ENCODE peak calls at places on chromosomes 6 and 20, in five cellular contexts. One of them, this sample, is unnamed.

GRCh38 chr6:109349419-109349987 is 32.8 kb downstream of the CD164 start:
- DNase-seq in breast epithelium: no peak
- DNase-seq in suprapubic skin: no peak
- DNase-seq in stomach: peak; percentile 73
- DNase-seq in Panc1: no peak
- DNase-seq in this sample: no peak

GRCh38 chr6:134519456-134519855 is 201.5 kb upstream of the SGK1 start:
- DNase-seq in Panc1: no peak
- DNase-seq in stomach: no peak
- DNase-seq in breast epithelium: no peak
- DNase-seq in suprapubic skin: no peak
- DNase-seq in this sample: no peak

GRCh38 chr20:57435498-57436222 is 44.5 kb downstream of the RBM38 start:
- DNase-seq in suprapubic skin: peak; percentile 83
- DNase-seq in stomach: peak; percentile 82
- DNase-seq in breast epithelium: peak; percentile 97
- DNase-seq in Panc1: no peak
- DNase-seq in this sample: no peak

GRCh38 chr6:84643778-84644177 is 120.6 kb downstream of the TBX18 start:
- DNase-seq in breast epithelium: no peak
- DNase-seq in stomach: no peak
- DNase-seq in suprapubic skin: no peak
- DNase-seq in Panc1: no peak
- DNase-seq in this sample: no peak

GRCh38 chr6:95145457-95145856 is 431.9 kb upstream of the MANEA start:
- DNase-seq in suprapubic skin: no peak
- DNase-seq in Panc1: no peak
- DNase-seq in breast epithelium: no peak
- DNase-seq in stomach: no peak
- DNase-seq in this sample: no peak

GRCh38 chr6:24969343-24969860 is 33.6 kb upstream of the RIPOR2 start:
- DNase-seq in breast epithelium: no peak
- DNase-seq in suprapubic skin: no peak
- DNase-seq in stomach: no peak
- DNase-seq in Panc1: no peak
- DNase-seq in this sample: no peak

GRCh38 chr20:44784688-44785087 is 25.7 kb downstream of the RIMS4 start:
- DNase-seq in breast epithelium: no peak
- DNase-seq in Panc1: no peak
- DNase-seq in suprapubic skin: no peak
- DNase-seq in stomach: no peak
- DNase-seq in this sample: no peak

GRCh38 chr6:43250992-43251373 is 7.7 kb downstream of the TTBK1 start:
- DNase-seq in stomach: no peak
- DNase-seq in suprapubic skin: no peak
- DNase-seq in breast epithelium: no peak
- DNase-seq in Panc1: no peak
- DNase-seq in this sample: no peak

GRCh38 chr6:14734416-14735340 is 511.2 kb upstream of the JARID2 start:
- DNase-seq in breast epithelium: no peak
- DNase-seq in suprapubic skin: no peak
- DNase-seq in Panc1: no peak
- DNase-seq in stomach: no peak
- DNase-seq in this sample: no peak

GRCh38 chr20:35893942-35894341 is 60.4 kb downstream of the SCAND1 start:
- DNase-seq in stomach: no peak
- DNase-seq in breast epithelium: no peak
- DNase-seq in Panc1: no peak
- DNase-seq in suprapubic skin: no peak
- DNase-seq in this sample: no peak

GRCh38 chr6:113170454-113170853 is 686.7 kb upstream of the MARCKS start:
- DNase-seq in stomach: no peak
- DNase-seq in suprapubic skin: no peak
- DNase-seq in Panc1: no peak
- DNase-seq in breast epithelium: no peak
- DNase-seq in this sample: no peak

GRCh38 chr6:73339340-73339739 is 14.7 kb downstream of the DPPA5 start:
- DNase-seq in suprapubic skin: no peak
- DNase-seq in Panc1: no peak
- DNase-seq in stomach: no peak
- DNase-seq in breast epithelium: no peak
- DNase-seq in this sample: no peak

GRCh38 chr20:50577175-50578018 is 67.2 kb downstream of the PTPN1 start:
- DNase-seq in suprapubic skin: no peak
- DNase-seq in Panc1: no peak
- DNase-seq in breast epithelium: peak; percentile 88
- DNase-seq in stomach: peak; percentile 86
- DNase-seq in this sample: no peak

GRCh38 chr6:142635130-142635529 is 309.8 kb downstream of the HIVEP2 start:
- DNase-seq in breast epithelium: no peak
- DNase-seq in suprapubic skin: no peak
- DNase-seq in stomach: no peak
- DNase-seq in Panc1: no peak
- DNase-seq in this sample: no peak

GRCh38 chr20:60137657-60138245 is 179.5 kb downstream of the CDH26 start:
- DNase-seq in suprapubic skin: no peak
- DNase-seq in Panc1: no peak
- DNase-seq in breast epithelium: no peak
- DNase-seq in stomach: no peak
- DNase-seq in this sample: no peak
- TF ChIP-seq CTCF in suprapubic skin: peak; percentile 37
- TF ChIP-seq CTCF in Panc1: peak; percentile 69
- TF ChIP-seq CTCF in breast epithelium: no peak
- TF ChIP-seq CTCF in stomach: no peak
- TF ChIP-seq CTCF in this sample: no peak

GRCh38 chr6:33392168-33392947 is 735 bp downstream of the KIFC1 start:
- DNase-seq in breast epithelium: no peak
- DNase-seq in stomach: no peak
- DNase-seq in Panc1: no peak
- DNase-seq in suprapubic skin: no peak
- DNase-seq in this sample: no peak

GRCh38 chr6:33390173-33390572 is 1.4 kb upstream of the KIFC1 start:
- DNase-seq in stomach: no peak
- DNase-seq in suprapubic skin: no peak
- DNase-seq in Panc1: no peak
- DNase-seq in breast epithelium: no peak
- DNase-seq in this sample: no peak

GRCh38 chr6:33392979-33393378 is 1.4 kb downstream of the KIFC1 start:
- DNase-seq in stomach: no peak
- DNase-seq in Panc1: no peak
- DNase-seq in suprapubic skin: no peak
- DNase-seq in breast epithelium: no peak
- DNase-seq in this sample: no peak

GRCh38 chr6:33390767-33391277 is 801 bp upstream of the KIFC1 start:
- DNase-seq in suprapubic skin: no peak
- DNase-seq in breast epithelium: no peak
- DNase-seq in stomach: no peak
- DNase-seq in Panc1: no peak
- DNase-seq in this sample: no peak

DNA sequence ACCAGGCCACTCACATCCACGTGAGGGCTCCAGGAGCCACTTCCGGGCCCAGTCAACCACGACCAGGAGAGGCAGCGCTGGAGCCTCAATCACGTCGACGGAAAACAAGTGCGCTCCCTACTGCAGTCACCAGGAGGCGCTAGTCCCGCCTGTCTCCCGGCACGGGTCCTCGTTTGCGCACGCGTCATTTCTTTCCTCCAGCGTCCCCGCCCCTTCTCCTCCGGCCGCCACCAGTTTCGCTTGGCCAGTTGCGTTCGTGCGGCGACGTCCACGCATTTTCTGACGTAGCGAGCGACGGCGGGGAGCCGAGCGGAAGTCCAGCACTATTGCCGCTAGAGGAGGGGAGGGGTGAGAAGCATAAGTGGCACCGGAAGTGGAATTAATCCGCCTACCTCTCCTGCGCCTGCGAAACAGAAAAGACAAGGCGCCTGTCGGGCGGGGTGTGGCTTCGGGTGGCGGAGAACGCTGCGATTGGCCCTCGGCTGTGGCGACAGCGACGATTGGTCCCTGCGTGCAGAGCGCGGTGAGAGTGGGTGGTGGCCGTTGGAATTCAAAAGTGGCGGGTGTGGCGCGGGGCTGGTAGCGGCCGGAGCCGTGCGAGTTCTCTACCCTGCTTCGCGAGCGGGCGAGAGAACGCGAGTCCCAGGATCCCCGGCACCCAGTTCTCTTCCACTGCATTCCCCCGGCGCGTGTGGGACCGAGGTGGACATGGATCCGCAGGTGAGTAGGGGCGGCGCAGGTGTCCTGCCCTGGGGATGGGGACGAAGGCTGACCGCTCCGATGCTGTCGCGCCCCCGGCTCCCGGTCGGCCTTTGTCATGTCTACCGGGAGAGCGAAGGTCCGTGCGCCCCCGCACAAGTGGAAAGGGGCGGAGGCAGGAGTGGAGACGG is at the start of gene KIFC1:
- DNase-seq in stomach: peak; percentile 99
- DNase-seq in Panc1: peak; percentile 98
- DNase-seq in breast epithelium: peak; percentile 100
- DNase-seq in suprapubic skin: peak; percentile 100
- DNase-seq in this sample: peak; percentile 100
- TF ChIP-seq POLR2AphosphoS5 in stomach: peak; percentile 96
- TF ChIP-seq POLR2AphosphoS5 in Panc1: peak; percentile 44
- TF ChIP-seq POLR2AphosphoS5 in breast epithelium: peak; percentile 93
- TF ChIP-seq POLR2AphosphoS5 in suprapubic skin: peak; percentile 97
- TF ChIP-seq POLR2AphosphoS5 in this sample: peak; percentile 92

GRCh38 chr6:31161216-31162126 is 3.1 kb downstream of the TCF19 start:
- DNase-seq in suprapubic skin: no peak
- DNase-seq in breast epithelium: no peak
- DNase-seq in stomach: no peak
- DNase-seq in Panc1: no peak
- DNase-seq in this sample: no peak

GRCh38 chr6:31156647-31157046 is 955 bp downstream of the CCHCR1 start:
- DNase-seq in breast epithelium: no peak
- DNase-seq in stomach: no peak
- DNase-seq in suprapubic skin: no peak
- DNase-seq in Panc1: no peak
- DNase-seq in this sample: no peak

GRCh38 chr6:31157543-31158139 is at the start of gene CCHCR1:
- DNase-seq in breast epithelium: no peak
- DNase-seq in suprapubic skin: no peak
- DNase-seq in stomach: no peak
- DNase-seq in Panc1: no peak
- DNase-seq in this sample: no peak

GRCh38 chr6:31158140-31158862 is at the start of gene TCF19:
- DNase-seq in stomach: peak; percentile 99
- DNase-seq in breast epithelium: peak; percentile 99
- DNase-seq in suprapubic skin: peak; percentile 100
- DNase-seq in Panc1: peak; percentile 96
- DNase-seq in this sample: peak; percentile 99

GRCh38 chr6:31158863-31159855 is 770 bp downstream of the TCF19 start:
- DNase-seq in Panc1: no peak
- DNase-seq in stomach: no peak
- DNase-seq in breast epithelium: no peak
- DNase-seq in suprapubic skin: no peak
- DNase-seq in this sample: no peak
- TF ChIP-seq CTCF in Panc1: no peak
- TF ChIP-seq CTCF in stomach: no peak
- TF ChIP-seq CTCF in breast epithelium: no peak
- TF ChIP-seq CTCF in suprapubic skin: no peak
- TF ChIP-seq CTCF in this sample: no peak

DNA sequence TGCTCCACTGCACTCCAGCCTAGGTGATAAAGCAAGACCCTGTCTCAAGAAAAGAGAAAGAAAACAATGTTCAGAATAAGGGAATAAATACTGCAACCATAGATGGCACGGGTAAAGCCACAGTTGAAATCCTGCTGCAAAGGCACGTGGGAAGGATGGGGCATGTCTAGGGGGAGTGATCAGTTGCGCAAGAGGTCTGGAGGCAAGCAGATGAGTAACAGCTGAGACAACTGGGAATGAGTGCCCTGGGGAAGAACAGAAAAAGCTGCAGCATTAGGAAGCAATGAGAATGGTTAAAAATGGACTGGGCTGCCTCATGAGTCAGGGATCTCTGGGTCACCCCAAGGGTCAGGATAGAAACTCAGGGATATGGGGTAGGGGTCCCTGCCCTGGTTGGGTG is 96.3 kb downstream of the GMPR start:
- DNase-seq in breast epithelium: no peak
- DNase-seq in stomach: no peak
- DNase-seq in suprapubic skin: peak; percentile 91
- DNase-seq in Panc1: no peak
- DNase-seq in this sample: peak; percentile 96
- TF ChIP-seq POLR2AphosphoS5 in breast epithelium: peak; percentile 92
- TF ChIP-seq POLR2AphosphoS5 in stomach: peak; percentile 36
- TF ChIP-seq POLR2AphosphoS5 in suprapubic skin: peak; percentile 87
- TF ChIP-seq POLR2AphosphoS5 in Panc1: no peak
- TF ChIP-seq POLR2AphosphoS5 in this sample: peak; percentile 58

GRCh38 chr20:3283222-3283820 is 44.3 kb upstream of the SLC4A11 start:
- DNase-seq in stomach: no peak
- DNase-seq in breast epithelium: no peak
- DNase-seq in suprapubic skin: no peak
- DNase-seq in Panc1: no peak
- DNase-seq in this sample: no peak
- TF ChIP-seq CTCF in stomach: no peak
- TF ChIP-seq CTCF in breast epithelium: no peak
- TF ChIP-seq CTCF in suprapubic skin: no peak
- TF ChIP-seq CTCF in Panc1: no peak
- TF ChIP-seq CTCF in this sample: no peak

GRCh38 chr6:158828807-158829206 is 9.6 kb upstream of the EZR start:
- DNase-seq in breast epithelium: no peak
- DNase-seq in stomach: no peak
- DNase-seq in Panc1: no peak
- DNase-seq in suprapubic skin: no peak
- DNase-seq in this sample: no peak

GRCh38 chr6:158834675-158835385 is 15.7 kb upstream of the EZR start:
- DNase-seq in Panc1: no peak
- DNase-seq in breast epithelium: no peak
- DNase-seq in suprapubic skin: no peak
- DNase-seq in stomach: peak; percentile 41
- DNase-seq in this sample: no peak

GRCh38 chr6:158831571-158831970 is 12.4 kb upstream of the EZR start:
- DNase-seq in suprapubic skin: no peak
- DNase-seq in Panc1: no peak
- DNase-seq in stomach: no peak
- DNase-seq in breast epithelium: no peak
- DNase-seq in this sample: no peak

GRCh38 chr6:158826819-158827501 is 7.8 kb upstream of the EZR start:
- DNase-seq in Panc1: no peak
- DNase-seq in suprapubic skin: no peak
- DNase-seq in stomach: no peak
- DNase-seq in breast epithelium: no peak
- DNase-seq in this sample: peak; percentile 27

DNA sequence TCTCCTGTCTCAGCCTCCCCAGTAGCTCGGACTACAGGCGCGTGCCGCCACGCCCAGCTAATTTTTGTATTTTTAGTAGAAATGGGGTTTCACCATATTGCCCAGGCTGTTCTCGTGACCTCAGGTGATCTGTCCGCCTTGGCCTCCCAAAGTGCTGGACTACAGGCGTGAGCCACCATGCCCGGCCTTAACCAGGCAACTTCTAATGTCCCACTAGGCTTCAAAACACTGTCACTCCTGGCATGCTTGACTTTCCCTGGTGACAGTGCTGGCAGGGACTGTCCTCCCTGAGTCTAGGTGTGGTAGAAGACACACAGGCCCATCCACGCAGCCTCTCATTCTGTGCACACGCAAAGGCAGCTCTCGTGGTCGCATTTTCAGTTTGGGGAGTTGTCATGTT is 11.6 kb upstream of the EZR start:
- DNase-seq in stomach: no peak
- DNase-seq in Panc1: no peak
- DNase-seq in suprapubic skin: no peak
- DNase-seq in breast epithelium: no peak
- DNase-seq in this sample: no peak
- TF ChIP-seq POLR2AphosphoS5 in stomach: no peak
- TF ChIP-seq POLR2AphosphoS5 in Panc1: no peak
- TF ChIP-seq POLR2AphosphoS5 in suprapubic skin: no peak
- TF ChIP-seq POLR2AphosphoS5 in breast epithelium: no peak
- TF ChIP-seq POLR2AphosphoS5 in this sample: no peak

This sample was measured in vagina.